ENCODE peak calls at places on chromosomes 4 and X, in nine cellular contexts. R is dorsolateral prefrontal cortex, X is psoas muscle, K is A549, G is mucosa of descending colon, U is PC-3, Z is cardiac fibroblast, J is pancreas, W is sigmoid colon. F is an unnamed sample.

GRCh38 chr4:6720202-6720699 is 4.3 kb downstream of the BLOC1S4 start:
- DNase-seq in J (peak), R (peak), X (peak), W (peak), G (peak), K (peak), U (peak), Z (peak), F (no peak)

GRCh38 chr4:58936436-58936835 is 1826.3 kb upstream of the IGFBP7 start:
- DNase-seq in W (no peak), U (peak), J (no peak), K (no peak), G (no peak), R (no peak), X (no peak), Z (no peak), F (no peak)

GRCh38 chr4:21134994-21135393 is 434.7 kb downstream of the PACRGL start:
- DNase-seq in U (peak), X (no peak), G (no peak), W (no peak), Z (peak), K (peak), R (no peak), J (no peak), F (peak)

GRCh38 chr4:53706422-53707032 is 115.2 kb upstream of the LNX1 start:
- DNase-seq in U (peak), G (no peak), K (peak), R (no peak), X (no peak), W (no peak), Z (peak), J (no peak), F (peak)

GRCh38 chr4:8675383-8675782 is 82.8 kb downstream of the CPZ start:
- DNase-seq in X (no peak), R (no peak), W (peak), U (peak), K (peak), J (no peak), G (no peak), Z (peak), F (peak)

GRCh38 chr4:1490011-1490905 is 84.0 kb upstream of the NKX1-1 start:
- DNase-seq in G (peak), R (no peak), J (peak), U (no peak), Z (no peak), X (peak), W (no peak), K (no peak), F (no peak)

GRCh38 chrX:24242649-24243556 is 71.0 kb downstream of the SUPT20HL2 start:
- DNase-seq in G (no peak), X (peak), J (no peak), R (no peak), W (peak), K (peak), Z (peak), U (no peak), F (peak)

GRCh38 chr4:105765690-105766407 is 57.3 kb downstream of the GSTCD start:
- DNase-seq in U (peak), R (no peak), X (peak), Z (peak), W (no peak), G (no peak), J (no peak), K (peak), F (no peak)

GRCh38 chr4:128385683-128386304 is 98.2 kb upstream of the PGRMC2 start:
- DNase-seq in X (no peak), U (peak), J (no peak), R (no peak), K (peak), Z (peak), W (no peak), G (no peak), F (no peak)

GRCh38 chr4:113645288-113645687 is 116.2 kb downstream of the CAMK2D start:
- DNase-seq in K (no peak), Z (no peak), X (no peak), R (no peak), G (no peak), U (no peak), W (no peak), J (no peak), F (no peak)

GRCh38 chr4:113643505-113643904 is 118.0 kb downstream of the CAMK2D start:
- DNase-seq in R (no peak), Z (no peak), K (no peak), W (no peak), X (no peak), G (no peak), J (no peak), U (no peak), F (no peak)

GRCh38 chr4:113644398-113644797 is 117.1 kb downstream of the CAMK2D start:
- DNase-seq in J (no peak), W (no peak), R (no peak), X (no peak), Z (no peak), K (no peak), G (no peak), U (no peak), F (no peak)

GRCh38 chr4:113645771-113646455 is 115.6 kb downstream of the CAMK2D start:
- DNase-seq in U (peak), Z (peak), X (no peak), G (no peak), W (no peak), R (no peak), J (no peak), K (peak), F (peak)

GRCh38 chr4:113646456-113646809 is 115.1 kb downstream of the CAMK2D start:
- DNase-seq in G (peak), K (peak), W (no peak), J (no peak), Z (peak), R (no peak), X (peak), U (peak), F (no peak)
- H3K4me3 ChIP-seq in G (no peak), K (no peak), W (no peak), J (no peak), Z (no peak), R (no peak), X (no peak), U (peak), F (no peak)

DNA sequence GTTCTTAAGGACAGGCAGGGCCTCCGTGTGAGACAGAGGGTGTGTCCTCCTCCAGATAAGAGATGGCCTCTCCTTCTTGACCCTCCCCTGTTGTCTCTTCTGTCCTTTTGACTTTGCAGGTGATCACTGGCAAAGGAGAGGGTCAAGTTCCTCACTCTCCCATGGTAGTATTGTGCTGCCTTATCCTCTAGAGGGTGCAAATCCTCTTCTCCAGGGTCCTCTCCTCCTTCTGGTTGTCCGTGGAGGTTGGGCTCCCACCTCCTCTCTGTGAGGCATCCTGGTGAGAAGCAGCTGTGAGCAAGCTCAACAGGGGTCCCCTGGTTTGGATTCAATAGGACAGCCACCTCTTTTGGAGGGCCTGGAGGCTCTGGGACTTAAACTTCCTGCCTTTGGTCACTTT is 44.8 kb downstream of the ZNF182 start:
- DNase-seq in R (no peak), Z (peak), G (no peak), K (no peak), X (no peak), W (no peak), J (no peak), U (peak), F (no peak)
- TF ChIP-seq CTCF in R (no peak), Z (peak), G (no peak), K (no peak), X (no peak), W (no peak), J (peak), U (peak), F (no peak)

GRCh38 chr4:108433832-108434231 is 186.5 kb upstream of the RPL34 start:
- DNase-seq in J (no peak), U (peak), K (no peak), G (no peak), W (no peak), X (no peak), Z (peak), R (no peak), F (no peak)
- H3K4me3 ChIP-seq in J (no peak), U (no peak), K (no peak), G (no peak), W (no peak), X (no peak), Z (no peak), R (no peak), F (no peak)

DNA sequence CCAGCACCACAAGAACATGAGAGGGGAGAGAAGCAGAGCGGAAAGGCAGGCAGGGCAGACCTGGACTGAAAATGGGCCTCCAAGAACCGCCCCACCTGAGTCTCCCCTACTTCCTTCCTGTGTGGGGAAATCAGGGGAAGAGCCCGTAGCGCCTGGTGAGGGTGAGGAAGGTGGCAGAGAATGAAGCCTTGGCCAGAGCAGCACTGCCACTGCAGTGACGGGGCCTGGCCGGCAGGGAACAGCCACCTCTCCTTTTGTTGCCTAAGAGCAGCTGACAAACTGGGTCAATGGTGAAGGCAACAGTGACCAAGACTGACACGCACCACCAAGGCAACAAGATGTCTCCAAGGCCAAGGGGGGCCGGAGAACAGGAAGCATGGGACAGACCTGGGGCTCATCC is 58.4 kb upstream of the CBR4 start:
- DNase-seq in R (no peak), G (no peak), K (no peak), U (no peak), X (no peak), Z (no peak), W (no peak), J (no peak), F (no peak)
- TF ChIP-seq CTCF in R (no peak), G (no peak), K (no peak), U (no peak), X (no peak), Z (no peak), W (no peak), J (no peak), F (no peak)

GRCh38 chrX:39063702-39064101 is 262.4 kb downstream of the MID1IP1 start:
- DNase-seq in G (no peak), K (no peak), X (no peak), U (no peak), R (no peak), J (no peak), Z (no peak), W (no peak), F (no peak)

GRCh38 chrX:39063037-39063436 is 261.8 kb downstream of the MID1IP1 start:
- DNase-seq in J (no peak), U (peak), K (peak), G (peak), Z (peak), X (peak), R (no peak), W (no peak), F (peak)

GRCh38 chrX:39070009-39070408 is 268.8 kb downstream of the MID1IP1 start:
- DNase-seq in W (no peak), Z (no peak), J (no peak), X (no peak), G (no peak), U (no peak), R (no peak), K (no peak), F (no peak)

GRCh38 chrX:39067866-39068265 is 266.6 kb downstream of the MID1IP1 start:
- DNase-seq in X (no peak), Z (no peak), J (no peak), K (no peak), R (no peak), U (no peak), W (no peak), G (no peak), F (no peak)

DNA sequence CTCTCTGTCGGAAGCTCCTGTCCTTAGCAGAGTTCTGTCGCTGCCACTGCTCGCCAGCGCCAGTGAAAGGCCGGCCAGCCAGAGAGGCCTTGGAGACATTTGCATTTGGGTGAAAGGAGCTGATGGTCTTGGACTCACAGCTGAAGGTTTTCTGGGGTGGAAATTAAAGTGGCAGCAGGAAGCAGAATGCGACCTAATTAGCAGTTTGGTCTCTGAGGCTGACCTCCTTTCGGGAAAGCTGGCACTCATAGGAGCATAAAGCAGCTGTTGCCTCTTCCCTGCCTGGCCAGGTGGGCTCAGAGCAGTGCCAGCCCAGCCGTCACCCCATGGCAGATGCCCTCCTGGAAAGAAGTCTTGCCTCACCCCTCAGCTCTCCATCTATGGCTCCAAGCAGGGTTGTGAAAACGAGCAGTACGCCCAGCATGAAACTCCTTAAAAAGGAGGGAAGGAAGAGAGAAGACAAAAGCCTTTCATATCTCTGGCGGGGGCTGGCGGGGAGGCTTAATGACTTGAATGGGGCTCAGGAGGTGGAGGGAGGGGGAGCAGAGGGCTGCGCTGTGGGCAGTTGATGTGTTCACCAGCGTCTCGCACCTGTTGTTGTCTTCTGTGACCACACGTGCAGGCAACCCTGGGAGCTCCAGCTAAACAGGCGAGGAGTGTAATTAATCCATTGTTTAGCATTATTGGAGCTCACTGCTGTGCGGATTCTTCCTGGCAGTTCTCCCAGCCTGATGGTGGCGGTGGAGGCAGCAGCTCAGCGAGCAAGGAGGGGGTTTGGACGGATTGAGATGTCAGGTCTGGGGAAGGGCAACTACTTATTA is 264.0 kb downstream of the MID1IP1 start:
- DNase-seq in U (no peak), R (no peak), W (no peak), J (no peak), G (no peak), K (no peak), Z (no peak), X (no peak), F (no peak)
- H3K4me3 ChIP-seq in U (no peak), R (peak), W (no peak), J (no peak), G (no peak), K (no peak), Z (no peak), X (peak), F (no peak)

GRCh38 chr4:48341776-48342558 is 638 bp downstream of the SLAIN2 start:
- DNase-seq in W (peak), K (no peak), R (peak), Z (peak), J (peak), U (peak), G (peak), X (peak), F (no peak)

GRCh38 chr4:48340276-48340904 is 939 bp upstream of the SLAIN2 start:
- DNase-seq in R (no peak), K (no peak), G (no peak), U (peak), Z (peak), W (no peak), X (no peak), J (no peak), F (peak)

GRCh38 chr4:48342559-48342878 is 1.2 kb downstream of the SLAIN2 start:
- DNase-seq in U (no peak), R (no peak), W (no peak), X (no peak), Z (peak), G (no peak), J (no peak), K (no peak), F (no peak)

GRCh38 chr4:48339642-48340041 is 1.7 kb upstream of the SLAIN2 start:
- DNase-seq in U (no peak), J (no peak), R (no peak), G (no peak), W (no peak), Z (no peak), X (no peak), K (no peak), F (no peak)

DNA sequence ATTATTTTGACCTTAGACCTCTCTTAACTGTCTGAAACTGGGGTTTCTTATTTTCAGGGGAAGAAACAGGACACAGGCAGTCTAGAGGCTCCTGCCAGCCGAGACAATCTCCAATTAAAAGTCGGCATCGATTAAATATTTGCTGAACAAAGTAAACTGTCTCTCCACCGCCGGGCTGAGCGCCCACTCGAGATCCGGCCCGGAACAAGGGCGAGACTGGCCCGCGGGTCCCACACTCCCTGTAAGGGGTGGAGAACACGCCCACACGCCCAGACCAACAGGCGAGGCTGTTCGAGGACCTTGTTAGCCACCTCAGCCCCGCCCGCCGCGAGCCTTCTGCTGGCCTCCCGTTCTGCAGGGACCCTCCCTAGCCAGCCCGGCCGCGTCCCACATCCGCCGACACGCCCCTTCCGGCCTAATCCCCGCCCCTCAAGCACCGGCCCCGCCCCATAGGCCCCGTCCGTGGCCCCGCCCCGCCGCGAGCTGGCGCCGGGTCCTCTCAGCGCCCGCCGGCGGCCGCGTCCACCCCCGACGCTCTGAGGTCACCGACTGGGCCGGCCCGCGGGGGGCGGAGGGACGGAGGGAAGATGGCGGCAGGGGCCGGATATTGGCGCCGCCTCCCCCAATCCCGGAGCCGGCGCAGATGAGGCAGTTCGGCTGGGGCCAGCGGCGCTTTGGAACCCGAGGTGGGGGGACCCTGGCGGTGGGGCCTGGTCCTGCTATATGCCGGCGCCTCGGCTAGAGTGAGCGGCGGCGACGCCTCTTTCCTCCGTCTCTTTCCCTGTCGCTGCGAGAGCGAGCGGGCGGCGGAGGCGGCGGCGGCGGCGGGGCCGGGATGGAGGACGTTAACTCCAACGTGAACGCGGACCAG is at the start of gene SLAIN2:
- DNase-seq in Z (peak), G (peak), R (peak), W (peak), X (peak), J (peak), U (peak), K (peak), F (peak)
- TF ChIP-seq CTCF in Z (peak), G (peak), R (peak), W (peak), X (peak), J (peak), U (no peak), K (no peak), F (no peak)

GRCh38 chrX:155235891-155236290 is 19.6 kb downstream of the VBP1 start:
- DNase-seq in W (no peak), R (no peak), Z (no peak), K (no peak), G (no peak), X (no peak), U (peak), J (no peak), F (no peak)

GRCh38 chrX:155242300-155242699 is 22.0 kb downstream of the RAB39B start:
- DNase-seq in Z (no peak), X (no peak), W (no peak), K (no peak), U (no peak), G (no peak), J (no peak), R (no peak), F (no peak)

GRCh38 chrX:155237719-155238118 is 21.5 kb downstream of the VBP1 start:
- DNase-seq in X (no peak), Z (no peak), G (no peak), K (no peak), R (no peak), J (no peak), U (no peak), W (peak), F (no peak)
- H3K4me3 ChIP-seq in X (no peak), Z (no peak), G (no peak), K (no peak), R (no peak), J (no peak), U (no peak), W (no peak), F (no peak)

DNA sequence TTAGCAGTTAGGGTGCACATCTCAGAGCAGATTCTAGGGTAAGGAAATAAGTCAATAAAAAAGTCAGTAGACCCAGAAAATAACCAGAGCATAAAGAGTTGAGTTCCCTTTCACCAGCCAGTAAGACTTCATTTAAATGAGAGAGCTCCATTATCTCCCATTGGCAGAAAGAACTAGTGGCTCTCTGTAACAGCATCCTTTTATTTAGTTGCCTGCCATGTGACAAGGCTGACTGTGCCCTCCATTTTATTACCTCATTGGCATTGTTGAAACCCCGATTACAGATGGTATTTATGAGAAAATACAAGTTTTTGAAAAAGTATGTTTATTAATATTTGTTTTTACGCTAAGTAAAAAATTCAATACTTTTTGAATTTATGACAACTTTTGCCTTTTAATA is 859.5 kb upstream of the NDST4 start:
- DNase-seq in X (no peak), Z (no peak), U (no peak), R (no peak), W (no peak), G (no peak), K (no peak), J (no peak), F (no peak)
- TF ChIP-seq CTCF in X (no peak), Z (no peak), U (no peak), R (no peak), W (no peak), G (no peak), K (no peak), J (no peak), F (no peak)

GRCh38 chr4:31349907-31350306 is 629.7 kb downstream of the PCDH7 start:
- DNase-seq in G (no peak), R (no peak), J (no peak), Z (no peak), K (no peak), X (no peak), W (no peak), U (no peak), F (no peak)
- H3K4me3 ChIP-seq in G (no peak), R (no peak), J (no peak), Z (no peak), K (no peak), X (no peak), W (no peak), U (no peak), F (no peak)

F was measured in LNCaP clone FGC.